ENCODE peak calls at places on chromosomes 1 and 21, in four cellular contexts. M is IMR-90, A is HFF-Myc, V is fibroblast of the aortic adventitia. E is an unnamed sample.
A peak's percentile ranks its signal among the peaks of the same experiment; 100 is the strongest.

GRCh38 chr21:45534591-45535331 is 7.5 kb downstream of the SLC19A1 start:
- DNase-seq in A (no peak), V (no peak), M (no peak), E (no peak)

GRCh38 chr1:156936721-156937220 is 16.3 kb downstream of the LRRC71 start:
- DNase-seq in A (no peak), M (no peak), V (no peak), E (no peak)

GRCh38 chr1:59917785-59918180 is 8.8 kb downstream of the CYP2J2 start:
- DNase-seq in V (no peak), M (no peak), A (no peak), E (no peak)

GRCh38 chr1:3522112-3522511 is 67.6 kb downstream of the ARHGEF16 start:
- DNase-seq in M (no peak), V (no peak), A (no peak), E (no peak)

GRCh38 chr1:30888391-30888790 is 20.2 kb downstream of the SDC3 start:
- DNase-seq in A (peak; percentile 43), M (peak; percentile 96), V (peak; percentile 95), E (no peak)

GRCh38 chr1:92736395-92736794 is 48.5 kb downstream of the EVI5 start:
- DNase-seq in M (peak; percentile 15), V (peak; percentile 35), A (no peak), E (no peak)

GRCh38 chr1:159944623-159945455 is 574 bp downstream of the IGSF9 start:
- DNase-seq in V (no peak), M (no peak), A (no peak), E (no peak)

GRCh38 chr1:186636786-186637185 is 43.4 kb downstream of the PTGS2 start:
- DNase-seq in A (no peak), M (no peak), V (no peak), E (no peak)

GRCh38 chr1:46724991-46725735 is 6.2 kb upstream of the EFCAB14 start:
- DNase-seq in V (peak; percentile 92), A (peak; percentile 52), M (peak; percentile 85), E (peak; percentile 53)

GRCh38 chr1:236947794-236948193 is 56.4 kb downstream of the MT1HL1 start:
- DNase-seq in A (no peak), M (no peak), V (no peak), E (no peak)

GRCh38 chr1:211378844-211379243 is 52.2 kb downstream of the TRAF5 start:
- DNase-seq in A (no peak), V (peak; percentile 19), M (peak; percentile 80), E (no peak)

GRCh38 chr1:191065771-191066170 is 588.1 kb upstream of the BRINP3 start:
- DNase-seq in V (no peak), A (no peak), M (no peak), E (no peak)

GRCh38 chr21:39866093-39866492 is 1.1 kb upstream of the PCP4 start:
- DNase-seq in V (no peak), M (no peak), A (no peak), E (no peak)

GRCh38 chr1:2021550-2021949 is 2.4 kb downstream of the GABRD start:
- DNase-seq in M (no peak), A (no peak), V (no peak), E (no peak)

GRCh38 chr1:231383159-231383855 is 38.8 kb downstream of the EGLN1 start:
- DNase-seq in A (no peak), M (no peak), V (no peak), E (no peak)

GRCh38 chr1:30815556-30815955 is 58.0 kb upstream of the LAPTM5 start:
- DNase-seq in V (no peak), M (no peak), A (no peak), E (no peak)

GRCh38 chr1:224579526-224579925 is 36.6 kb upstream of the CNIH3 start:
- DNase-seq in M (peak; percentile 76), V (no peak), A (peak; percentile 70), E (no peak)

GRCh38 chr1:119774746-119775495 is 6.2 kb upstream of the HMGCS2 start:
- DNase-seq in V (no peak), M (no peak), A (no peak), E (no peak)
- H3K4me3 ChIP-seq in V (no peak overlapping the region), M (no peak overlapping the region), A (no peak overlapping the region), E (no peak overlapping the region)

GRCh38 chr1:214003233-214003632 is 15.5 kb downstream of the PROX1 start:
- DNase-seq in M (no peak), V (no peak), A (no peak), E (no peak)
- TF ChIP-seq CTCF in M (no peak), V (no peak), A (no peak), E (no peak)

DNA sequence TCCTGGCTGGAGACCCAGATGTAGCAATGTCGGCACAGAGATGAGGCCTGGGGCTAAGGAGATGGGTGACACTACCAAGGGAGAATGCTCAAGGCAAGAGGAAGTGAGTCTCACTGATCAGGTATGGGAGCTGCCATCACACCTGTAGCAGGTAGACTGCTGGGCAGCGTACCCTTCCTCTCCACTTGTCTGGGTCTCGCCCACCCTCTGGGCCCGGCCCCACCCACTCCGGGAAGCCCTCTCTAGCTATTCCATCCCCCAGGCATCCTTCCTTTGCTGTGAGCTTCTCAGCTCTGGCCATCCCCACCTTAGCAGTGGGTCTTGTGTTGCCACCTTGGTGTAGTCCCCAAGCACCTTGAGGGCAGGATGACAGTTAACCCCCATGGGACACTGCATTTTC is 87.7 kb upstream of the EDN2 start:
- DNase-seq in M (no peak), V (no peak), A (no peak), E (no peak)
- H3K4me3 ChIP-seq in M (no peak overlapping the region), V (no peak overlapping the region), A (no peak overlapping the region), E (no peak overlapping the region)

GRCh38 chr1:227333423-227333822 is 15.1 kb upstream of the CDC42BPA start:
- DNase-seq in A (no peak), V (no peak), M (no peak), E (no peak)
- TF ChIP-seq CTCF in A (no peak), V (no peak), M (no peak), E (no peak)

GRCh38 chr1:117205368-117205767 is 5.4 kb downstream of the VTCN1 start:
- DNase-seq in V (no peak), M (peak; percentile 2), A (no peak), E (no peak)
- H3K4me3 ChIP-seq in V (no peak overlapping the region), M (no peak overlapping the region), A (no peak overlapping the region), E (no peak overlapping the region)

DNA sequence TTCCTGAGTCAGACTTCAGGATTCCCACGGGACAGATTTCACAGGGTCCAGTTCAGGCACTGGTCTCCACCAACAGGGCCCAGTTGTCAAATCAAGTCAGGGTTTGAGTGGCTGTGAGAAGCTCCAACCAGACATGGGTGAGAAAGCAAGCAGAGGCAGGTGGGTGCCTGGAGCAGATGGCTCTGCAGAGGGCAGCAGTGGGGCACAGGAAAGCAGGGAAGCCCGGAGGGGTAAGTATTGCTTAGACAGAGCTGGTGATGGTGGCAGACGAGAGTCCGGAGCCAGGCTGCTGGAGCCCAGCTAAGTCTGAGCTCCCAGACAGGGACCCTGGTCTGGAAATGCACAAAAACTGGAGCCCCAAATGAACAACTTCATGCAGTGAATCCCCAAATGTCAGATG is 40.4 kb downstream of the RIMS3 start:
- DNase-seq in V (peak; percentile 14), A (no peak), M (no peak), E (no peak)
- TF ChIP-seq CTCF in V (peak; percentile 47), A (peak; percentile 28), M (peak; percentile 37), E (peak; percentile 23)

DNA sequence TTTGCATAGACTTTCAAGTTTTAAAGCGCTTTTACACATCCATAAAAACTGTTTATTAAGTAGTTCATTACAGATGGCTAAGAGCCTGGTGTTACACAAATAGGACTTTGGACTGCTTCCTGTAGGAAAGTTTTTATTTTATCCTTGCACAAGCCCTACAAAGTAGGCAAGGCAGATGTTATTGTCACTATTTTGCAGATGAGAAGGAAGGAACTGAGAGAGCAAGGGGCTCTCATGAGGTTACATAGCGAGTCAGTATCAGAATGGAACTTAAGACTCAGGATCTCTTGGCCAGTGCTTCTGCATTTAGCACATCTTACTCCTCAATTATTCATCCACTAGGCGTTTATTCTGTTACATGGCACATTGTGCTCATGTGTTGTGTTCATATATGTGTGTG is 2.6 kb upstream of the MAPKAPK2 start:
- DNase-seq in M (no peak), A (no peak), V (no peak), E (no peak)
- H3K4me3 ChIP-seq in M (no peak overlapping the region), A (no peak overlapping the region), V (no peak overlapping the region), E (no peak overlapping the region)

GRCh38 chr1:229539868-229540506 is 18.5 kb downstream of the ABCB10 start:
- DNase-seq in V (no peak), M (no peak), A (no peak), E (no peak)
- TF ChIP-seq CTCF in V (no peak), M (no peak), A (no peak), E (no peak)